ENCODE peak calls at places on chromosomes 11 and 22, in nine cellular contexts. One of them, this sample, is unnamed.

GRCh38 chr11:34075178-34075820 is 23.8 kb downstream of the CAPRIN1 start:
- DNase-seq in activated B cell treated with CpG ODN at 0.5 μM for 24 hours: no peak
- DNase-seq in neural progenitor cell: no peak
- DNase-seq in type B pancreatic cell: no peak
- DNase-seq in GM23338: no peak
- DNase-seq in MM.1S: no peak
- DNase-seq in progenitor cell of endocrine pancreas: no peak
- DNase-seq in WTC11: no peak
- DNase-seq in Calu3: peak
- DNase-seq in this sample: no peak

GRCh38 chr22:20127869-20128618 is 3.6 kb upstream of the ZDHHC8 start:
- DNase-seq in GM23338: no peak
- DNase-seq in progenitor cell of endocrine pancreas: no peak
- DNase-seq in activated B cell treated with CpG ODN at 0.5 μM for 24 hours: no peak
- DNase-seq in Calu3: no peak
- DNase-seq in WTC11: no peak
- DNase-seq in type B pancreatic cell: no peak
- DNase-seq in neural progenitor cell: no peak
- DNase-seq in MM.1S: no peak
- DNase-seq in this sample: no peak

GRCh38 chr11:64165482-64165841 is 451 bp downstream of the MACROD1 start:
- DNase-seq in type B pancreatic cell: no peak
- DNase-seq in GM23338: no peak
- DNase-seq in MM.1S: no peak
- DNase-seq in activated B cell treated with CpG ODN at 0.5 μM for 24 hours: no peak
- DNase-seq in WTC11: no peak
- DNase-seq in neural progenitor cell: no peak
- DNase-seq in progenitor cell of endocrine pancreas: peak
- DNase-seq in Calu3: peak
- DNase-seq in this sample: no peak

GRCh38 chr11:114159802-114160588 is 100.5 kb downstream of the ZBTB16 start:
- DNase-seq in Calu3: peak
- DNase-seq in GM23338: peak
- DNase-seq in progenitor cell of endocrine pancreas: no peak
- DNase-seq in neural progenitor cell: peak
- DNase-seq in MM.1S: peak
- DNase-seq in type B pancreatic cell: peak
- DNase-seq in activated B cell treated with CpG ODN at 0.5 μM for 24 hours: peak
- DNase-seq in WTC11: peak
- DNase-seq in this sample: peak

GRCh38 chr11:76744186-76745058 is 38.7 kb upstream of the TSKU start:
- DNase-seq in MM.1S: no peak
- DNase-seq in GM23338: no peak
- DNase-seq in Calu3: no peak
- DNase-seq in progenitor cell of endocrine pancreas: no peak
- DNase-seq in activated B cell treated with CpG ODN at 0.5 μM for 24 hours: no peak
- DNase-seq in WTC11: no peak
- DNase-seq in neural progenitor cell: no peak
- DNase-seq in type B pancreatic cell: no peak
- DNase-seq in this sample: no peak

GRCh38 chr22:17135153-17135760 is 14.1 kb upstream of the TMEM121B start:
- DNase-seq in progenitor cell of endocrine pancreas: no peak
- DNase-seq in type B pancreatic cell: no peak
- DNase-seq in Calu3: no peak
- DNase-seq in activated B cell treated with CpG ODN at 0.5 μM for 24 hours: no peak
- DNase-seq in MM.1S: no peak
- DNase-seq in WTC11: no peak
- DNase-seq in GM23338: no peak
- DNase-seq in neural progenitor cell: no peak
- DNase-seq in this sample: no peak

GRCh38 chr11:6127881-6128280 is 20.4 kb downstream of the OR56B4 start:
- DNase-seq in type B pancreatic cell: no peak
- DNase-seq in neural progenitor cell: no peak
- DNase-seq in Calu3: no peak
- DNase-seq in progenitor cell of endocrine pancreas: no peak
- DNase-seq in activated B cell treated with CpG ODN at 0.5 μM for 24 hours: no peak
- DNase-seq in WTC11: no peak
- DNase-seq in MM.1S: no peak
- DNase-seq in GM23338: no peak
- DNase-seq in this sample: no peak

GRCh38 chr11:107696140-107696539 is 15.7 kb downstream of the SLN start:
- DNase-seq in progenitor cell of endocrine pancreas: no peak
- DNase-seq in GM23338: no peak
- DNase-seq in MM.1S: no peak
- DNase-seq in WTC11: no peak
- DNase-seq in neural progenitor cell: no peak
- DNase-seq in Calu3: no peak
- DNase-seq in type B pancreatic cell: no peak
- DNase-seq in activated B cell treated with CpG ODN at 0.5 μM for 24 hours: no peak
- DNase-seq in this sample: no peak

GRCh38 chr11:121795206-121795605 is 320.8 kb downstream of the BLID start:
- DNase-seq in neural progenitor cell: no peak
- DNase-seq in WTC11: no peak
- DNase-seq in activated B cell treated with CpG ODN at 0.5 μM for 24 hours: no peak
- DNase-seq in progenitor cell of endocrine pancreas: no peak
- DNase-seq in MM.1S: no peak
- DNase-seq in type B pancreatic cell: no peak
- DNase-seq in GM23338: no peak
- DNase-seq in Calu3: no peak
- DNase-seq in this sample: no peak

GRCh38 chr11:111512296-111513239 is at the start of gene BTG4:
- DNase-seq in MM.1S: peak
- DNase-seq in activated B cell treated with CpG ODN at 0.5 μM for 24 hours: no peak
- DNase-seq in Calu3: peak
- DNase-seq in type B pancreatic cell: no peak
- DNase-seq in GM23338: peak
- DNase-seq in WTC11: peak
- DNase-seq in neural progenitor cell: peak
- DNase-seq in progenitor cell of endocrine pancreas: peak
- DNase-seq in this sample: peak

GRCh38 chr11:96215094-96215782 is 127.8 kb downstream of the MAML2 start:
- DNase-seq in MM.1S: peak
- DNase-seq in activated B cell treated with CpG ODN at 0.5 μM for 24 hours: peak
- DNase-seq in WTC11: no peak
- DNase-seq in progenitor cell of endocrine pancreas: no peak
- DNase-seq in Calu3: no peak
- DNase-seq in type B pancreatic cell: no peak
- DNase-seq in neural progenitor cell: no peak
- DNase-seq in GM23338: no peak
- DNase-seq in this sample: no peak

GRCh38 chr11:133681901-133682300 is 149.6 kb upstream of the OPCML start:
- DNase-seq in MM.1S: no peak
- DNase-seq in type B pancreatic cell: no peak
- DNase-seq in GM23338: peak
- DNase-seq in neural progenitor cell: peak
- DNase-seq in activated B cell treated with CpG ODN at 0.5 μM for 24 hours: no peak
- DNase-seq in Calu3: no peak
- DNase-seq in progenitor cell of endocrine pancreas: no peak
- DNase-seq in WTC11: peak
- DNase-seq in this sample: no peak
- TF ChIP-seq CTCF in MM.1S: no peak
- TF ChIP-seq CTCF in type B pancreatic cell: peak
- TF ChIP-seq CTCF in GM23338: peak
- TF ChIP-seq CTCF in neural progenitor cell: peak
- TF ChIP-seq CTCF in activated B cell treated with CpG ODN at 0.5 μM for 24 hours: no peak
- TF ChIP-seq CTCF in Calu3: no peak
- TF ChIP-seq CTCF in progenitor cell of endocrine pancreas: peak
- TF ChIP-seq CTCF in WTC11: no peak
- TF ChIP-seq CTCF in this sample: no peak

GRCh38 chr11:10602366-10602765 is 33.9 kb upstream of the LYVE1 start:
- DNase-seq in progenitor cell of endocrine pancreas: no peak
- DNase-seq in neural progenitor cell: no peak
- DNase-seq in MM.1S: no peak
- DNase-seq in Calu3: no peak
- DNase-seq in type B pancreatic cell: no peak
- DNase-seq in WTC11: no peak
- DNase-seq in GM23338: no peak
- DNase-seq in activated B cell treated with CpG ODN at 0.5 μM for 24 hours: no peak
- DNase-seq in this sample: no peak

GRCh38 chr11:10601722-10602281 is 33.3 kb upstream of the LYVE1 start:
- DNase-seq in activated B cell treated with CpG ODN at 0.5 μM for 24 hours: no peak
- DNase-seq in neural progenitor cell: no peak
- DNase-seq in WTC11: no peak
- DNase-seq in type B pancreatic cell: no peak
- DNase-seq in MM.1S: no peak
- DNase-seq in GM23338: no peak
- DNase-seq in Calu3: no peak
- DNase-seq in progenitor cell of endocrine pancreas: no peak
- DNase-seq in this sample: no peak

GRCh38 chr11:10597877-10598341 is 29.4 kb upstream of the LYVE1 start:
- DNase-seq in progenitor cell of endocrine pancreas: no peak
- DNase-seq in MM.1S: peak
- DNase-seq in Calu3: no peak
- DNase-seq in GM23338: no peak
- DNase-seq in activated B cell treated with CpG ODN at 0.5 μM for 24 hours: no peak
- DNase-seq in WTC11: no peak
- DNase-seq in neural progenitor cell: no peak
- DNase-seq in type B pancreatic cell: no peak
- DNase-seq in this sample: no peak

GRCh38 chr11:10600570-10601248 is 32.2 kb upstream of the LYVE1 start:
- DNase-seq in type B pancreatic cell: no peak
- DNase-seq in Calu3: no peak
- DNase-seq in WTC11: no peak
- DNase-seq in GM23338: no peak
- DNase-seq in neural progenitor cell: no peak
- DNase-seq in MM.1S: no peak
- DNase-seq in progenitor cell of endocrine pancreas: no peak
- DNase-seq in activated B cell treated with CpG ODN at 0.5 μM for 24 hours: no peak
- DNase-seq in this sample: no peak

GRCh38 chr11:10599388-10600175 is 31.1 kb upstream of the LYVE1 start:
- DNase-seq in WTC11: no peak
- DNase-seq in type B pancreatic cell: no peak
- DNase-seq in activated B cell treated with CpG ODN at 0.5 μM for 24 hours: no peak
- DNase-seq in neural progenitor cell: no peak
- DNase-seq in progenitor cell of endocrine pancreas: no peak
- DNase-seq in Calu3: no peak
- DNase-seq in GM23338: no peak
- DNase-seq in MM.1S: no peak
- DNase-seq in this sample: no peak
- TF ChIP-seq CTCF in WTC11: no peak
- TF ChIP-seq CTCF in type B pancreatic cell: no peak
- TF ChIP-seq CTCF in activated B cell treated with CpG ODN at 0.5 μM for 24 hours: no peak
- TF ChIP-seq CTCF in neural progenitor cell: no peak
- TF ChIP-seq CTCF in progenitor cell of endocrine pancreas: no peak
- TF ChIP-seq CTCF in Calu3: no peak
- TF ChIP-seq CTCF in GM23338: no peak
- TF ChIP-seq CTCF in MM.1S: no peak
- TF ChIP-seq CTCF in this sample: no peak

DNA sequence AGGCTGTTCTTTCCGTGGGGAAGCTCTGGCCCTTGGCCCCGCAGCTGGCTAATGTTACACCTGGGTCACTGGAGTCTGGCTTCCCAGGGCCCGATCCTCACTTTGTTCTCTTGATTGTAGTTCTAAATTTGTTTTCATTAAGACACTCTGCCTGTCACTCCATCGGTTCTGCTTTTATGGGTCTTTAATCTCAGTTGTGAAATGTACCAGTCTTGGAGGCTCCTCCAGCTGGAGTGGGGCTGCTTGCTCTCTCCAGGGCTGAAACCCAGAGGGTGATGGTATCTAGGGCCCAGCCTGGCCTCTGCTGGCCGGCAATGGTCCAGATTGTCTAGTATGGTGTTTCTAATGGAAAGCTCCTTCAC is 352.9 kb downstream of the TENM4 start:
- DNase-seq in progenitor cell of endocrine pancreas: no peak
- DNase-seq in type B pancreatic cell: no peak
- DNase-seq in GM23338: no peak
- DNase-seq in WTC11: no peak
- DNase-seq in Calu3: no peak
- DNase-seq in activated B cell treated with CpG ODN at 0.5 μM for 24 hours: no peak
- DNase-seq in MM.1S: no peak
- DNase-seq in neural progenitor cell: no peak
- DNase-seq in this sample: no peak
- TF ChIP-seq CTCF in progenitor cell of endocrine pancreas: no peak
- TF ChIP-seq CTCF in type B pancreatic cell: no peak
- TF ChIP-seq CTCF in GM23338: no peak
- TF ChIP-seq CTCF in WTC11: no peak
- TF ChIP-seq CTCF in Calu3: no peak
- TF ChIP-seq CTCF in activated B cell treated with CpG ODN at 0.5 μM for 24 hours: no peak
- TF ChIP-seq CTCF in MM.1S: no peak
- TF ChIP-seq CTCF in neural progenitor cell: no peak
- TF ChIP-seq CTCF in this sample: no peak

GRCh38 chr22:49657974-49658550 is 169.6 kb downstream of the BRD1 start:
- DNase-seq in WTC11: peak
- DNase-seq in neural progenitor cell: no peak
- DNase-seq in Calu3: no peak
- DNase-seq in type B pancreatic cell: no peak
- DNase-seq in GM23338: no peak
- DNase-seq in activated B cell treated with CpG ODN at 0.5 μM for 24 hours: no peak
- DNase-seq in MM.1S: no peak
- DNase-seq in progenitor cell of endocrine pancreas: no peak
- DNase-seq in this sample: no peak

GRCh38 chr22:49657275-49657973 is 170.2 kb downstream of the BRD1 start:
- DNase-seq in activated B cell treated with CpG ODN at 0.5 μM for 24 hours: peak
- DNase-seq in type B pancreatic cell: no peak
- DNase-seq in WTC11: no peak
- DNase-seq in progenitor cell of endocrine pancreas: no peak
- DNase-seq in Calu3: no peak
- DNase-seq in GM23338: no peak
- DNase-seq in MM.1S: peak
- DNase-seq in neural progenitor cell: no peak
- DNase-seq in this sample: no peak

GRCh38 chr22:49656291-49656851 is 171.3 kb downstream of the BRD1 start:
- DNase-seq in neural progenitor cell: no peak
- DNase-seq in Calu3: no peak
- DNase-seq in progenitor cell of endocrine pancreas: no peak
- DNase-seq in activated B cell treated with CpG ODN at 0.5 μM for 24 hours: no peak
- DNase-seq in MM.1S: no peak
- DNase-seq in WTC11: no peak
- DNase-seq in GM23338: no peak
- DNase-seq in type B pancreatic cell: no peak
- DNase-seq in this sample: no peak

GRCh38 chr22:49658902-49659280 is 168.8 kb downstream of the BRD1 start:
- DNase-seq in MM.1S: no peak
- DNase-seq in neural progenitor cell: no peak
- DNase-seq in Calu3: no peak
- DNase-seq in WTC11: peak
- DNase-seq in type B pancreatic cell: no peak
- DNase-seq in activated B cell treated with CpG ODN at 0.5 μM for 24 hours: no peak
- DNase-seq in progenitor cell of endocrine pancreas: peak
- DNase-seq in GM23338: no peak
- DNase-seq in this sample: no peak

DNA sequence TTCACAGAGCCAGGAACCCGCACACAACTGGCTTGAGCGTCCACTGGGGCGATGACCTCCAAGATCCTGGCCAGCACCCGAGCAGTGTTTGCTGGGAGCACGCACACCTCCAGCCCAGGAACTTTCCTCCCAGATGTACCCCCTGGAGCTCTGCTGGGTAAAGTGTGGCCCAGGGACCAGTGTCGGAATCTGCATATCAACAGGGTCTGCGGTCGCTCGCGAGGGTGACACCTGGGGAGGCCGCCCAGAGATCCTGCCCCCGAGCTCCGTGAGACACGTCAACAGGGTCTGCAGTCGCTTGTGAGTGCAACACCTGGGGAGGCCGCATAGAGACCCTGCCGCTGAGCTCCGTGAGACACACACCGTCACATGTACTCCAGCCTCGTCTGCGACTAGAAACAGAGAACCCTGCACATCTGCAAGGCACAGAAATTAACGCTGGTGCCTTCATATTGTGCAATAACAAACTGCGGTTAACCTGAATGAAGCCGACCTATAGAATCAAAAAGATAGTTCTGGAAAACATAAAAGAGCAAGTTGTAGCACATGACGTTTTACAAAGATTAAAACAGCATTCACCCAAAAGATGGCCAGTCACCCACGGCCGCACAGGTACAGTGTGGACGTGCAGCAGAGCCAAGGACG is 172.4 kb downstream of the BRD1 start:
- DNase-seq in GM23338: no peak
- DNase-seq in Calu3: no peak
- DNase-seq in WTC11: no peak
- DNase-seq in progenitor cell of endocrine pancreas: no peak
- DNase-seq in type B pancreatic cell: no peak
- DNase-seq in neural progenitor cell: no peak
- DNase-seq in activated B cell treated with CpG ODN at 0.5 μM for 24 hours: no peak
- DNase-seq in MM.1S: no peak
- DNase-seq in this sample: no peak
- TF ChIP-seq CTCF in GM23338: no peak
- TF ChIP-seq CTCF in Calu3: no peak
- TF ChIP-seq CTCF in WTC11: no peak
- TF ChIP-seq CTCF in progenitor cell of endocrine pancreas: no peak
- TF ChIP-seq CTCF in type B pancreatic cell: no peak
- TF ChIP-seq CTCF in neural progenitor cell: no peak
- TF ChIP-seq CTCF in activated B cell treated with CpG ODN at 0.5 μM for 24 hours: no peak
- TF ChIP-seq CTCF in MM.1S: no peak
- TF ChIP-seq CTCF in this sample: no peak